ENCODE peak calls at places on chromosomes 7 and 10, in eight cellular contexts. K is upper lobe of left lung, H is bronchial epithelial cell, P is GM13976, U is epithelial cell of esophagus, G is H9, M is transverse colon, O is kidney. V is an unnamed sample.

GRCh38 chr7:105585850-105586500 is 4.7 kb upstream of the EFCAB10 start:
- DNase-seq in K (no peak), H (no peak), P (peak), U (no peak), G (no peak), M (no peak), O (no peak), V (no peak)

GRCh38 chr7:95584752-95585425 is 11.4 kb downstream of the PDK4 start:
- DNase-seq in K (no peak), H (no peak), P (no peak), U (no peak), G (no peak), M (no peak), O (no peak), V (no peak)

GRCh38 chr7:65798111-65799075 is 74.5 kb upstream of the VKORC1L1 start:
- DNase-seq in K (no peak), H (peak), P (peak), U (peak), G (no peak), M (no peak), O (no peak), V (no peak)

GRCh38 chr10:32445740-32446615 is at the start of gene CCDC7:
- DNase-seq in K (peak), H (peak), P (peak), U (peak), G (peak), M (peak), O (peak), V (peak)

GRCh38 chr7:26293569-26294308 is 2.1 kb downstream of the SNX10 start:
- DNase-seq in K (no peak), H (no peak), P (peak), U (no peak), G (no peak), M (no peak), O (no peak), V (no peak)

GRCh38 chr7:124992881-124993562 is 63.4 kb upstream of the POT1 start:
- DNase-seq in K (no peak), H (peak), P (no peak), U (peak), G (no peak), M (no peak), O (no peak), V (peak)

GRCh38 chr10:79298403-79299244 is 48.6 kb upstream of the PPIF start:
- DNase-seq in K (peak), H (peak), P (no peak), U (peak), G (no peak), M (peak), O (no peak), V (peak)

GRCh38 chr10:28875535-28876208 is 198.4 kb downstream of the BAMBI start:
- DNase-seq in K (no peak), H (no peak), P (no peak), U (no peak), G (peak), M (no peak), O (no peak), V (no peak)

GRCh38 chr7:73442222-73442902 is 8.8 kb downstream of the FZD9 start:
- DNase-seq in K (peak), H (no peak), P (no peak), U (no peak), G (no peak), M (no peak), O (no peak), V (no peak)

GRCh38 chr10:555682-556350 is 133.7 kb downstream of the DIP2C start:
- DNase-seq in K (no peak), H (no peak), P (no peak), U (no peak), G (no peak), M (no peak), O (no peak), V (no peak)

DNA sequence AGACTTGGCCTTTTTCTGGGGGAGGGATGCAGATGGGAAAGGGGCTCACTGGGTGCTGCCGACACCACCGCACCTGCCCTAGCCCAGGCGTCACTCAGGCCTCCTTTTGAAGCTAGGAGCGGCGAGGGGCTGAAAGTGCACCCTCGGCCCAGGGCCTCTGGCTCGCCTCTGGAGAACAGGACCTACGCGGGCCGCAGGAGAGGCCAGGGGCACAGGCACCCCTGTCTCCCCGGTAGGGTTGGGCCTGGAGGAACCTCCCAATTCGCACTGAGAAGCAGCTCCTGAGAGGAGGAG is 46.5 kb upstream of the PRKAR1B start:
- DNase-seq in K (no peak), H (no peak), P (no peak), U (no peak), G (no peak), M (no peak), O (peak), V (no peak)
- TF ChIP-seq CTCF in K (no peak), H (no peak), P (no peak), U (no peak), G (no peak), M (no peak), O (no peak), V (no peak)

DNA sequence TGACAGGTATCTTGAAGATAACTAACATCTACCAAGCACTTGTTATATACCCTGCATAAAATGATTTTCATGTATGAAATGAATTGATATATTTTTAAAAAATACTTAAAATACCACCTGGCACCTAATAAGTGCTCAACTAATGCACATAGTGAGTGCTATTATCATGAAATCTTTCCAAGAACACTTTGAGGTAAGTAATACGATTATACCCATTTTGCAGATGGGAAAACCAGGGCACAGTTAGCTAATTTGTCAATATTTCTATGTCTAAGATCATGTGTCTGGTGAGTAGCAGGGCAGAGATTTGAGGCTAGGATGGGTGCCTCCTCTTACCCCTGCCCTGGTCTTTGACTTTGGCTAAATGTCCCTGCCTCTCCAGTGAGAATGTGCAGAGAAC is 6.1 kb downstream of the DMBT1 start:
- DNase-seq in K (no peak), H (no peak), P (no peak), U (no peak), G (no peak), M (no peak), O (no peak), V (no peak)
- TF ChIP-seq CTCF in K (no peak), H (no peak), P (no peak), U (no peak), G (no peak), M (no peak), O (no peak), V (no peak)

DNA sequence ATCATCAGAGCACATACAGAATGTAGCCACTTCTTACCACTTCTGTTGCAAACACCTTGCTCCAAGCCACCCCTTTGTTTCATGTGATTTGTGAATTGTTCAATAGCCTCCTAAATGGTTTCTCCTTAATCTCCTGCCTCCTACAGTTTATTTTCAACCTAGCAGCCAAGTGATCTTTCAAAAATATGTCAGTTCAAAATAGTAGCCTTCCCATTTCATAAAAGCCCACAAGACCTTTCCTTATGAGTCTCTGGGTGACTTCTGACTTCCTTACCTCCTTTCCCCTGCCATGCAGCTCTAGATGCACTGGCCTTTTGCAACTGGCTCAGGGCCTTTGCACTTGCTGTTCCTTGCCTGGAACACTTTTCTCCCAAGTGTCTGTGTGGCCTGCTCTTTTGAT is 4.8 kb downstream of the MINDY4 start:
- DNase-seq in K (no peak), H (no peak), P (no peak), U (no peak), G (no peak), M (no peak), O (no peak), V (no peak)
- TF ChIP-seq CTCF in K (no peak), H (no peak), P (no peak), U (no peak), G (no peak), M (no peak), O (no peak), V (no peak)

GRCh38 chr10:62614389-62615157 is 189.9 kb upstream of the ADO start:
- DNase-seq in K (peak), H (peak), P (peak), U (peak), G (no peak), M (no peak), O (no peak), V (no peak)

GRCh38 chr10:62613429-62613828 is 191.1 kb upstream of the ADO start:
- DNase-seq in K (no peak), H (peak), P (no peak), U (no peak), G (no peak), M (no peak), O (no peak), V (no peak)

GRCh38 chr10:62610649-62611229 is 193.8 kb upstream of the ADO start:
- DNase-seq in K (peak), H (peak), P (peak), U (peak), G (peak), M (peak), O (peak), V (peak)
- TF ChIP-seq CTCF in K (peak), H (peak), P (peak), U (peak), G (peak), M (peak), O (peak), V (peak)

DNA sequence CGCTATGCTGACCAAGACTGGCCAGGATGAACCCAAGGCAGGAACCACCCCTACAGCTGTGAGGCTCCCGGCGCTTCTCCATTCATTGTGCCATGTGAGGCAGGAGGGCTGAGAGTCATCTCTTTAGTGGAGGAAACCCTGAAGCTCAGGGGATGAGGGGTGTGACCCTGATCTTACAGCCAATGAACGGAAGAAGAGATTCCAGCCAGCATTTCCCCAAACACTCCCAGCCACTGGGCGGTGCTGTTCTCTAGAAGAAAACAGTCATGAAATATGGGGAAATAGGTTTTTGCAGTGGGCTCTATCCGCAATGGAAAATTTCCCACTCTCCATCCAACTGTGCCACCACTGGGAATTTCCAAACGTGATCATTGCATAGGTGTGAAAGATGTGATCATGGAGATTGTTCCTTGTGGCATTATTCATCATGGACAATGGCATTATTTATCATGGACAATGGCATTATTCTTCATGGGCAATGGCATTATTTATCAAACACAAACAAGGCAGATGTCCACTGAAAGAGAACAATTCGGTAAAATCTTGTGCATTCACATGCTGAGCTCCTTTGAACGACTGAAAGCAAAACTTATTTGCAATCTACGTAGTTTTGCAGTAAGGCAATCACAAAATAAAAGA is 14.0 kb upstream of the SLC18A2 start:
- DNase-seq in K (peak), H (peak), P (peak), U (peak), G (peak), M (peak), O (no peak), V (no peak)
- TF ChIP-seq CTCF in K (no peak), H (peak), P (peak), U (peak), G (peak), M (peak), O (peak), V (peak)

DNA sequence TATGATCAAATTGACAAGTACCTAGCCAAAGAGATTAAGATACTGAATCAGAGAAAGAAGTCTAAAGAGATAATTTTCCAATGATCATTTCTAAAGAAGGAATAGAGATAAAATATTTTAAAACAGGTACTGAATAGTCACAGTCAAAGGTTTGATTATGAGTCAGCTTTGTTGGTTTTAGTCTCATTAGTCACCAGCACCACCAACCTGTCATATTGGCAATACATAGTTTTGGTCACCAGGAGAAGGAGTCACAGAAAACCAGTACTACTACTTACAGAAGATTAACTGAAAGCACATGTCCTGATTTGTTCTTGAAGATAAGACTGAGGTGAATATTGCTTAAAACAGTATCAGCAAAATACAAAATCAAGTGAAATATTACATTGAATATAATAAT is 34.6 kb downstream of the ZEB1 start:
- DNase-seq in K (no peak), H (peak), P (peak), U (peak), G (no peak), M (no peak), O (no peak), V (peak)
- TF ChIP-seq CTCF in K (no peak), H (no peak), P (no peak), U (peak), G (peak), M (no peak), O (no peak), V (peak)

DNA sequence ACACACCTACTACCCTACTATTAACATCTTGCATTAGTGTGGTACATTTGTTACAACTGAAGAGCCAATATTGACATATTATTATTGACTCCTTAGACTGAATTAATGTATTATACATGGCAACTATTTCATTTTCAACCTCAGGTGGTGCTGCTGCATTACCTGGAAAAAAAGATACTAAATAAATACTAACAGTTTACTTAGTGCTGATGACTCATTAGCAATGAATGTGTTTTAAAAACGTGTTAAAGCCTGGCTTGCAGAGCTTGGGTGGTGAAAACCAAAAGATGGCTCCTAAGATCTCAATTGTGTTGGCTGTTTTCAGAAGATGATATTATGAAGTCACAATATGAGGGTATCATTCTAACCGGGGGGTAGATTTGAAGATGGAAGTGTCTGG is 34.8 kb downstream of the CFAP43 start:
- DNase-seq in K (no peak), H (peak), P (no peak), U (peak), G (no peak), M (no peak), O (no peak), V (peak)
- TF ChIP-seq CTCF in K (no peak), H (peak), P (no peak), U (peak), G (no peak), M (no peak), O (no peak), V (no peak)

DNA sequence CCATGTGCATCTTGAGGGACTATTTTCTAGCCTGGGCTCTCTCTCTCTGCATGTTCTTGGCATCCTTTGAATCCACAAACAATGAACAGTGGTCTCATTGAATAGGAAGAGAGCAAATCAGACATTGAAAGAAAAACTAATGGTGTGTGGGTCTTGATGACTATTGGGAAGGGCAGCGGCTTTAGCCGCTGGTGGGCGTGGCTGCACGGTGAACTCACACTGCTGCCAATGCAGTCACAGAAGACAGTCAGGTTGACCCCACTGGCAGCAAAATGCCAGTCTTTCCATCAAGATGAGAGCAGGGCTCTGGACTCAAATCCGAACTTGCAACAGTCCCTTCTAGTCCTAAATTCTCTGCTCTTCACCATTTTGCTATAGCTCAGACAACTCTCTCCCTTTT is 91.0 kb downstream of the ADARB2 start:
- DNase-seq in K (no peak), H (no peak), P (no peak), U (no peak), G (no peak), M (no peak), O (no peak), V (no peak)
- TF ChIP-seq CTCF in K (no peak), H (no peak), P (no peak), U (no peak), G (no peak), M (no peak), O (no peak), V (no peak)

V was measured in PC-9.